ENCODE peak calls at places on chromosomes 7 and 10, in nine cellular contexts. V is GM06990, A is right lobe of liver, S is cardiac fibroblast, N is skeletal muscle cell, O is fibroblast of lung, L is SK-N-SH, U is heart left ventricle, E is fibroblast of pulmonary artery. C is an unnamed sample.

GRCh38 chr7:37018954-37019353 is 294.7 kb upstream of the AOAH start:
- DNase-seq in A (no peak), V (peak; percentile 7), S (no peak), N (no peak), U (no peak), L (no peak), O (no peak), E (no peak), C (peak; percentile 21)

GRCh38 chr10:133158756-133159610 is 1.0 kb upstream of the KNDC1 start:
- DNase-seq in A (peak; percentile 48), O (no peak), U (peak; percentile 25), S (no peak), L (no peak), V (no peak), N (no peak), E (no peak), C (no peak)

GRCh38 chr10:42975005-42975493 is 101.8 kb upstream of the RET start:
- DNase-seq in U (no peak), O (no peak), S (no peak), A (peak; percentile 40), V (no peak), L (peak; percentile 69), N (no peak), E (no peak), C (no peak)

GRCh38 chr7:144508702-144509101 is 105.2 kb upstream of the NOBOX start:
- DNase-seq in O (no peak), E (no peak), A (no peak), L (no peak), N (no peak), U (no peak), V (no peak), S (no peak), C (peak; percentile 67)

GRCh38 chr10:36425140-36425797 is 700.1 kb upstream of the ANKRD30A start:
- DNase-seq in O (no peak), E (no peak), S (no peak), N (no peak), U (no peak), A (no peak), V (no peak), L (no peak), C (no peak)

GRCh38 chr7:29482056-29482455 is 81.6 kb upstream of the PRR15 start:
- DNase-seq in U (no peak), N (no peak), S (no peak), L (no peak), A (no peak), O (no peak), V (no peak), E (no peak), C (no peak)

GRCh38 chr7:157271315-157271990 is 65.4 kb upstream of the DNAJB6 start:
- DNase-seq in N (no peak), V (no peak), O (peak; percentile 78), A (no peak), L (no peak), S (peak; percentile 70), U (no peak), E (peak; percentile 32), C (no peak)

GRCh38 chr7:91263359-91264082 is 712 bp upstream of the FZD1 start:
- DNase-seq in O (no peak), A (peak; percentile 51), N (no peak), S (no peak), U (peak; percentile 35), E (no peak), V (peak; percentile 15), L (peak; percentile 72), C (peak; percentile 41)

GRCh38 chr7:135512135-135512887 is 2.4 kb upstream of the CNOT4 start:
- DNase-seq in V (peak; percentile 32), E (peak; percentile 84), N (no peak), U (no peak), L (peak; percentile 68), S (peak; percentile 82), A (no peak), O (peak; percentile 49), C (peak; percentile 89)

GRCh38 chr7:24755096-24755495 is 2.2 kb downstream of the GSDME start:
- DNase-seq in O (no peak), V (no peak), A (no peak), L (no peak), E (no peak), U (no peak), S (no peak), N (no peak), C (peak; percentile 48)

GRCh38 chr7:28228386-28228785 is 47.8 kb upstream of the JAZF1 start:
- DNase-seq in V (no peak), O (no peak), S (peak; percentile 14), E (peak; percentile 8), L (no peak), N (no peak), U (no peak), A (no peak), C (no peak)

GRCh38 chr10:4943821-4944220 is 19.4 kb upstream of the AKR1C1 start:
- DNase-seq in V (no peak), L (no peak), E (no peak), O (peak; percentile 14), N (no peak), U (no peak), A (no peak), S (peak; percentile 12), C (no peak)

GRCh38 chr7:156074982-156075615 is 262.8 kb upstream of the SHH start:
- DNase-seq in U (no peak), V (no peak), N (no peak), S (no peak), E (no peak), L (no peak), A (no peak), O (no peak), C (no peak)

GRCh38 chr10:124268976-124269375 is 149.7 kb downstream of the OAT start:
- DNase-seq in A (no peak), V (no peak), O (no peak), N (no peak), U (no peak), S (no peak), E (no peak), L (no peak), C (no peak)

GRCh38 chr10:24257588-24257987 is 48.6 kb downstream of the KIAA1217 start:
- DNase-seq in S (no peak), L (no peak), V (no peak), E (no peak), N (no peak), O (no peak), A (no peak), U (no peak), C (no peak)

GRCh38 chr10:24255115-24255895 is 46.4 kb downstream of the KIAA1217 start:
- DNase-seq in S (no peak), N (no peak), O (peak; percentile 69), V (no peak), E (no peak), L (peak; percentile 58), A (no peak), U (no peak), C (no peak)

GRCh38 chr10:24254180-24254579 is 45.2 kb downstream of the KIAA1217 start:
- DNase-seq in E (peak; percentile 49), N (no peak), V (no peak), O (peak; percentile 89), U (no peak), A (no peak), S (peak; percentile 57), L (no peak), C (no peak)

GRCh38 chr10:24256619-24257018 is 47.7 kb downstream of the KIAA1217 start:
- DNase-seq in E (no peak), V (no peak), U (no peak), L (no peak), S (no peak), N (no peak), A (no peak), O (peak; percentile 49), C (no peak)

GRCh38 chr10:24255907-24256306 is 47.0 kb downstream of the KIAA1217 start:
- DNase-seq in L (peak; percentile 70), A (no peak), E (no peak), N (no peak), O (peak; percentile 80), S (peak; percentile 20), U (peak; percentile 34), V (no peak), C (no peak)
- H3K4me3 ChIP-seq in L (no peak overlapping the region), A (no peak overlapping the region), E (no peak overlapping the region), N (no peak overlapping the region), O (no peak overlapping the region), S (no peak overlapping the region), U (no peak overlapping the region), V (peak overlapping the region; percentile 37), C (no peak overlapping the region)

DNA sequence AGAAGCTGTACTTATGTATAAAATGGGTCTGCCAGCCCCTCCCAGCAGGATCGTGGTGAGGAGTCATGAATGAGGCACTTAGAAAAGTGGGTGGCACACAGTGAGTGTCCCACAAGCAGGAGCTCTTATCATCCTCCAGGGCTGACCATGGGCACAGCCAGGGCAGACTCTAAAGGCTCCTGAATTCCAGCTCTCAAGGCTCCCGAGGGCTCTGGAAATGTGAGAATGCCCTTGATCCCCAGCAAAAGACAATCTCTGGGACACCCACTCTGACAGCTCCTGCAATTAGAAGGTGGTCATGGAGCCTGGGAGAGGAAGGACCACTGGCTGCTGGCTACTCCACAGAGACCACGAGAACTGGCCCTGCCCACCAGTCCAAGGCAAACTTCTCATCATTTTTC is 1.6 kb downstream of the VSTM4 start:
- DNase-seq in V (no peak), S (no peak), A (no peak), O (peak; percentile 13), N (no peak), E (no peak), U (no peak), L (no peak), C (no peak)
- H3K4me3 ChIP-seq in V (no peak overlapping the region), S (no peak overlapping the region), A (no peak overlapping the region), O (no peak overlapping the region), N (no peak overlapping the region), E (no peak overlapping the region), U (peak overlapping the region; percentile 76), L (no peak overlapping the region), C (no peak overlapping the region)

GRCh38 chr7:122995600-122995999 is at the start of gene TAS2R16:
- DNase-seq in N (no peak), O (no peak), V (no peak), E (no peak), L (no peak), S (no peak), U (no peak), A (no peak), C (no peak)
- H3K4me3 ChIP-seq in N (no peak within 1 kb of the TSS), O (no peak within 1 kb of the TSS), V (no peak within 1 kb of the TSS), E (no peak within 1 kb of the TSS), L (no peak within 1 kb of the TSS), S (no peak within 1 kb of the TSS), U (no peak within 1 kb of the TSS), A (no peak within 1 kb of the TSS), C (no peak within 1 kb of the TSS)

GRCh38 chr7:143269254-143269653 is 6.0 kb downstream of the GSTK1 start:
- DNase-seq in L (no peak), E (no peak), U (no peak), N (no peak), O (no peak), S (no peak), A (peak; percentile 82), V (no peak), C (no peak)

GRCh38 chr7:143263266-143264195 is at the start of gene GSTK1:
- DNase-seq in V (peak; percentile 77), U (peak; percentile 88), E (peak; percentile 69), L (peak; percentile 94), O (peak; percentile 67), S (peak; percentile 64), N (no peak), A (peak; percentile 93), C (peak; percentile 85)

GRCh38 chr7:143261901-143262300 is 1.3 kb upstream of the GSTK1 start:
- DNase-seq in L (no peak), V (no peak), E (no peak), S (no peak), O (no peak), N (no peak), A (no peak), U (no peak), C (no peak)

GRCh38 chr7:143259765-143260164 is 3.5 kb upstream of the GSTK1 start:
- DNase-seq in O (no peak), U (no peak), L (no peak), N (no peak), S (no peak), V (no peak), A (no peak), E (no peak), C (no peak)

GRCh38 chr7:143265017-143265693 is 1.9 kb downstream of the GSTK1 start:
- DNase-seq in S (no peak), V (no peak), E (no peak), L (no peak), A (no peak), O (no peak), N (no peak), U (no peak), C (no peak)
- H3K4me3 ChIP-seq in S (no peak overlapping the region), V (no peak overlapping the region), E (no peak overlapping the region), L (no peak overlapping the region), A (no peak overlapping the region), O (no peak overlapping the region), N (no peak overlapping the region), U (peak overlapping the region; percentile 88), C (no peak overlapping the region)